ENCODE peak calls at places on chromosome 16, in eight cellular contexts. L is BJ, S is A549, B is endothelial cell of umbilical vein, I is AG10803, J is astrocyte, A is Panc1, K is type B pancreatic cell. V is an unnamed sample.

GRCh38 chr16:27449434-27450188 is 47.6 kb downstream of the IL21R start:
- DNase-seq in L (no peak), S (no peak), B (no peak), I (no peak), J (no peak), A (no peak), K (no peak), V (no peak)

GRCh38 chr16:3520861-3521260 is 20.1 kb downstream of the CLUAP1 start:
- DNase-seq in L (no peak), S (no peak), B (no peak), I (no peak), J (no peak), A (no peak), K (no peak), V (no peak)

GRCh38 chr16:11136600-11136999 is 119.4 kb downstream of the SOCS1 start:
- DNase-seq in L (no peak), S (no peak), B (peak), I (peak), J (no peak), A (no peak), K (no peak), V (no peak)

GRCh38 chr16:4494746-4495490 is 18.7 kb downstream of the HMOX2 start:
- DNase-seq in L (no peak), S (peak), B (no peak), I (peak), J (peak), A (no peak), K (no peak), V (no peak)

GRCh38 chr16:59573528-59574271 is 839.6 kb upstream of the GOT2 start:
- DNase-seq in L (no peak), S (peak), B (no peak), I (peak), J (peak), A (peak), K (no peak), V (no peak)

GRCh38 chr16:87207509-87207908 is 109.7 kb downstream of the C16orf95 start:
- DNase-seq in L (peak), S (peak), B (no peak), I (peak), J (peak), A (no peak), K (no peak), V (no peak)

GRCh38 chr16:47978491-47979490 is 177.0 kb downstream of the ABCC12 start:
- DNase-seq in L (no peak), S (no peak), B (no peak), I (no peak), J (no peak), A (no peak), K (no peak), V (no peak)

GRCh38 chr16:11085025-11085485 is 140.7 kb downstream of the CLEC16A start:
- DNase-seq in L (no peak), S (no peak), B (no peak), I (peak), J (peak), A (no peak), K (peak), V (no peak)

GRCh38 chr16:2860826-2861567 is 3.0 kb upstream of the PRSS22 start:
- DNase-seq in L (no peak), S (no peak), B (no peak), I (no peak), J (no peak), A (no peak), K (no peak), V (no peak)

GRCh38 chr16:58501242-58502131 is 1.5 kb downstream of the NDRG4 start:
- DNase-seq in L (no peak), S (no peak), B (no peak), I (no peak), J (no peak), A (no peak), K (no peak), V (no peak)

GRCh38 chr16:83878838-83879237 is 20.1 kb upstream of the MLYCD start:
- DNase-seq in L (no peak), S (peak), B (peak), I (peak), J (peak), A (peak), K (no peak), V (no peak)

GRCh38 chr16:58366247-58367031 is 25.8 kb upstream of the GINS3 start:
- DNase-seq in L (no peak), S (peak), B (peak), I (peak), J (peak), A (peak), K (no peak), V (no peak)

GRCh38 chr16:87563022-87563421 is 39.3 kb upstream of the JPH3 start:
- DNase-seq in L (no peak), S (no peak), B (no peak), I (no peak), J (no peak), A (no peak), K (no peak), V (no peak)

GRCh38 chr16:46875243-46875642 is 8.9 kb upstream of the GPT2 start:
- DNase-seq in L (no peak), S (no peak), B (no peak), I (no peak), J (no peak), A (no peak), K (no peak), V (no peak)

GRCh38 chr16:2818278-2818876 is 1.3 kb downstream of the PRSS21 start:
- DNase-seq in L (no peak), S (no peak), B (no peak), I (no peak), J (no peak), A (no peak), K (no peak), V (no peak)

GRCh38 chr16:89105599-89106151 is 12.0 kb downstream of the ACSF3 start:
- DNase-seq in L (no peak), S (no peak), B (no peak), I (no peak), J (no peak), A (no peak), K (no peak), V (no peak)

GRCh38 chr16:67055712-67056487 is 27.0 kb downstream of the CBFB start:
- DNase-seq in L (peak), S (peak), B (peak), I (peak), J (peak), A (peak), K (no peak), V (no peak)

GRCh38 chr16:11833951-11834695 is 17.2 kb downstream of the RSL1D1 start:
- DNase-seq in L (no peak), S (peak), B (no peak), I (peak), J (peak), A (no peak), K (no peak), V (no peak)

GRCh38 chr16:58098207-58099096 is 30.7 kb downstream of the CFAP20 start:
- DNase-seq in L (peak), S (peak), B (no peak), I (peak), J (peak), A (no peak), K (no peak), V (no peak)

GRCh38 chr16:87123356-87124001 is 193.7 kb downstream of the C16orf95 start:
- DNase-seq in L (no peak), S (no peak), B (no peak), I (no peak), J (peak), A (no peak), K (no peak), V (no peak)

GRCh38 chr16:13441675-13442074 is 478.3 kb upstream of the ERCC4 start:
- DNase-seq in L (no peak), S (no peak), B (no peak), I (no peak), J (no peak), A (no peak), K (no peak), V (no peak)

GRCh38 chr16:83955218-83956130 is 2.4 kb downstream of the OSGIN1 start:
- DNase-seq in L (no peak), S (no peak), B (peak), I (peak), J (peak), A (no peak), K (no peak), V (no peak)

GRCh38 chr16:11682655-11683096 is 14.4 kb downstream of the SNN start:
- DNase-seq in L (peak), S (no peak), B (no peak), I (peak), J (peak), A (no peak), K (no peak), V (no peak)

GRCh38 chr16:704552-705380 is 835 bp downstream of the FBXL16 start:
- DNase-seq in L (no peak), S (no peak), B (no peak), I (no peak), J (no peak), A (no peak), K (no peak), V (no peak)

GRCh38 chr16:707062-707538 is 1.5 kb upstream of the FBXL16 start:
- DNase-seq in L (no peak), S (peak), B (no peak), I (no peak), J (no peak), A (no peak), K (no peak), V (no peak)

GRCh38 chr16:708019-708418 is 2.4 kb upstream of the FBXL16 start:
- DNase-seq in L (no peak), S (no peak), B (no peak), I (no peak), J (no peak), A (no peak), K (no peak), V (no peak)

GRCh38 chr16:705748-706188 is at the start of gene FBXL16:
- DNase-seq in L (no peak), S (no peak), B (no peak), I (no peak), J (no peak), A (no peak), K (no peak), V (no peak)

GRCh38 chr16:706189-707061 is 824 bp upstream of the FBXL16 start:
- DNase-seq in L (no peak), S (no peak), B (no peak), I (no peak), J (no peak), A (no peak), K (no peak), V (no peak)
- TF ChIP-seq CTCF in L (no peak), S (no peak), B (no peak), I (no peak), J (no peak), A (no peak), K (no peak), V (no peak)

GRCh38 chr16:24409045-24409444 is 130.3 kb upstream of the RBBP6 start:
- DNase-seq in L (no peak), S (peak), B (no peak), I (no peak), J (no peak), A (no peak), K (no peak), V (no peak)
- TF ChIP-seq CTCF in L (no peak), S (peak), B (no peak), I (no peak), J (no peak), A (peak), K (peak), V (no peak)

GRCh38 chr16:73057369-73058210 is 9.7 kb upstream of the ZFHX3 start:
- DNase-seq in L (no peak), S (no peak), B (peak), I (no peak), J (no peak), A (no peak), K (no peak), V (no peak)
- TF ChIP-seq CTCF in L (peak), S (peak), B (peak), I (peak), J (no peak), A (peak), K (peak), V (no peak)

GRCh38 chr16:55622302-55622701 is 33.5 kb upstream of the SLC6A2 start:
- DNase-seq in L (no peak), S (no peak), B (no peak), I (no peak), J (no peak), A (no peak), K (no peak), V (no peak)

GRCh38 chr16:55622930-55623561 is 32.7 kb upstream of the SLC6A2 start:
- DNase-seq in L (no peak), S (peak), B (no peak), I (no peak), J (no peak), A (peak), K (no peak), V (no peak)

GRCh38 chr16:55624696-55625095 is 31.1 kb upstream of the SLC6A2 start:
- DNase-seq in L (no peak), S (no peak), B (no peak), I (no peak), J (no peak), A (no peak), K (no peak), V (no peak)

GRCh38 chr16:55621771-55622170 is 34.0 kb upstream of the SLC6A2 start:
- DNase-seq in L (no peak), S (no peak), B (no peak), I (no peak), J (no peak), A (no peak), K (no peak), V (no peak)

DNA sequence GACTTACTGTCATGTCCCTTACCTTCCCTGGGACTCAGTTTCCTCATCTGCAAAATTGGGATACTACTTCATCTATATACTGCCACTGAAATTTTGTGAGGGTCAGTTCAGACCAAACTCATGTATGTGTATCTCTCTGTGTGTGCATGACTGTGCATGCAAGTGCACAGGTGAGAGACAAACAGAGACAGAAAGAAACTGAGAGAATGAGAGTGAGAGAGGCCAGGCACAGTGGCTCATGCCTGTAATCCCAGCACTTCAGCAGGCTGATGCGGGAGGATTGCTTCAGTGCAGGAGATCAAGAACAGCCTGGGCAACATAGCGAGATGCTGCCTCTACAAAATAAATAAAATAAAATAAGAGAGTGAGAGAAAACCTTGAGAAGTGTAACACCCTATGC is 32.1 kb upstream of the SLC6A2 start:
- DNase-seq in L (no peak), S (no peak), B (no peak), I (no peak), J (no peak), A (peak), K (no peak), V (no peak)
- TF ChIP-seq CTCF in L (no peak), S (no peak), B (no peak), I (no peak), J (no peak), A (peak), K (no peak), V (no peak)

GRCh38 chr16:24015923-24016322 is 180.1 kb downstream of the PRKCB start:
- DNase-seq in L (no peak), S (no peak), B (no peak), I (no peak), J (no peak), A (no peak), K (no peak), V (no peak)
- TF ChIP-seq CTCF in L (no peak), S (no peak), B (no peak), I (no peak), J (no peak), A (peak), K (no peak), V (no peak)